ENCODE peak calls at places on chromosome 17, in four cellular contexts. I is IMR-90, F is H9, J is H1. T is an unnamed sample.

GRCh38 chr17:44932096-44932495 is 15.5 kb downstream of the KIF18B start:
- DNase-seq in I (no peak), F (no peak), J (no peak), T (no peak)

GRCh38 chr17:9693755-9694154 is 48.4 kb downstream of the USP43 start:
- DNase-seq in I (no peak), F (no peak), J (no peak), T (no peak)

GRCh38 chr17:17134051-17134951 is 71.8 kb downstream of the PLD6 start:
- DNase-seq in I (no peak), F (no peak), J (no peak), T (no peak)

GRCh38 chr17:56817066-56817465 is 16.7 kb downstream of the C17orf67 start:
- DNase-seq in I (no peak), F (no peak), J (no peak), T (no peak)

GRCh38 chr17:44159519-44160210 is 10.8 kb upstream of the ASB16 start:
- DNase-seq in I (peak; percentile 25), F (no peak), J (no peak), T (no peak)

GRCh38 chr17:47278561-47278960 is 24.9 kb downstream of the ITGB3 start:
- DNase-seq in I (no peak), F (no peak), J (no peak), T (no peak)

GRCh38 chr17:42233994-42234393 is 39.7 kb upstream of the GHDC start:
- DNase-seq in I (no peak), F (no peak), J (no peak), T (no peak)

GRCh38 chr17:1997146-1997586 is 28.0 kb downstream of the RTN4RL1 start:
- DNase-seq in I (no peak), F (no peak), J (no peak), T (no peak)

GRCh38 chr17:31535581-31535981 is 144.1 kb downstream of the RAB11FIP4 start:
- DNase-seq in I (no peak), F (peak; percentile 30), J (no peak), T (no peak)

GRCh38 chr17:78836420-78837021 is 4.1 kb downstream of the USP36 start:
- DNase-seq in I (no peak), F (no peak), J (no peak), T (no peak)

GRCh38 chr17:9140550-9141422 is 119.5 kb downstream of the NTN1 start:
- DNase-seq in I (no peak), F (no peak), J (no peak), T (no peak)

GRCh38 chr17:41891135-41892065 is 26.2 kb upstream of the KLHL11 start:
- DNase-seq in I (no peak), F (no peak), J (no peak), T (no peak)

GRCh38 chr17:2398655-2399571 is 1.9 kb downstream of the MNT start:
- DNase-seq in I (peak; percentile 78), F (peak; percentile 89), J (no peak), T (peak; percentile 89)

GRCh38 chr17:58176200-58176599 is 9.4 kb downstream of the OR4D2 start:
- DNase-seq in I (peak; percentile 25), F (no peak), J (no peak), T (peak; percentile 22)

GRCh38 chr17:78736526-78737079 is 45.5 kb downstream of the CYTH1 start:
- DNase-seq in I (no peak), F (peak; percentile 91), J (no peak), T (peak; percentile 72)

GRCh38 chr17:71192039-71192555 is 928.7 kb upstream of the SOX9 start:
- DNase-seq in I (no peak), F (no peak), J (no peak), T (no peak)

GRCh38 chr17:17770371-17771059 is 66.3 kb downstream of the SREBF1 start:
- DNase-seq in I (no peak), F (no peak), J (no peak), T (no peak)

GRCh38 chr17:39600469-39601009 is 7.2 kb downstream of the NEUROD2 start:
- DNase-seq in I (no peak), F (peak; percentile 43), J (no peak), T (no peak)

GRCh38 chr17:49551221-49552069 is 24.2 kb upstream of the NXPH3 start:
- DNase-seq in I (no peak), F (no peak), J (no peak), T (no peak)

GRCh38 chr17:2067559-2067958 is 12.7 kb downstream of the HIC1 start:
- DNase-seq in I (peak; percentile 56), F (no peak), J (no peak), T (no peak)

GRCh38 chr17:50953831-50954601 is 87.9 kb upstream of the TOB1 start:
- DNase-seq in I (peak; percentile 82), F (peak; percentile 93), J (no peak), T (peak; percentile 69)

GRCh38 chr17:75115545-75115944 is 5.8 kb downstream of the ARMC7 start:
- DNase-seq in I (no peak), F (no peak), J (no peak), T (no peak)

GRCh38 chr17:37697331-37697730 is 47.5 kb downstream of the HNF1B start:
- DNase-seq in I (no peak), F (no peak), J (no peak), T (no peak)

GRCh38 chr17:58373003-58373402 is 21.0 kb upstream of the SUPT4H1 start:
- DNase-seq in I (no peak), F (no peak), J (no peak), T (no peak)

GRCh38 chr17:15919466-15919865 is 25.5 kb upstream of the ADORA2B start:
- DNase-seq in I (no peak), F (no peak), J (no peak), T (no peak)

GRCh38 chr17:15917021-15917438 is 27.9 kb upstream of the ADORA2B start:
- DNase-seq in I (no peak), F (no peak), J (no peak), T (no peak)

GRCh38 chr17:15918661-15919259 is 26.2 kb upstream of the ADORA2B start:
- DNase-seq in I (no peak), F (no peak), J (no peak), T (no peak)

GRCh38 chr17:15917439-15918027 is 27.4 kb upstream of the ADORA2B start:
- DNase-seq in I (no peak), F (peak; percentile 72), J (no peak), T (no peak)

GRCh38 chr17:15918261-15918660 is 26.7 kb upstream of the ADORA2B start:
- DNase-seq in I (no peak), F (no peak), J (no peak), T (no peak)
- H4K8ac ChIP-seq in I (peak overlapping the region; percentile 26), F (no peak overlapping the region), J (peak overlapping the region; percentile 65), T (no peak overlapping the region)

GRCh38 chr17:4584125-4584834 is at the start of gene SMTNL2:
- DNase-seq in I (no peak), F (peak; percentile 68), J (no peak), T (no peak)
- H3K56ac ChIP-seq in I (no peak within 1 kb of the TSS), F (no peak within 1 kb of the TSS), J (no peak within 1 kb of the TSS), T (peak within 1 kb of the TSS; percentile 70)

GRCh38 chr17:67212231-67212630 is 32.8 kb downstream of the HELZ start:
- DNase-seq in I (peak; percentile 52), F (no peak), J (no peak), T (no peak)
- H3K79me1 ChIP-seq in I (peaks cover 28% of the 10 kb centered on the region), F (peaks cover 3% of the 10 kb centered on the region), J (peaks cover 3% of the 10 kb centered on the region), T (peaks cover 7% of the 10 kb centered on the region)

GRCh38 chr17:77419095-77419494 is 278.3 kb downstream of the SEC14L1 start:
- DNase-seq in I (no peak), F (no peak), J (no peak), T (no peak)
- H4K8ac ChIP-seq in I (no peak overlapping the region), F (no peak overlapping the region), J (peak overlapping the region; percentile 36), T (no peak overlapping the region)

DNA sequence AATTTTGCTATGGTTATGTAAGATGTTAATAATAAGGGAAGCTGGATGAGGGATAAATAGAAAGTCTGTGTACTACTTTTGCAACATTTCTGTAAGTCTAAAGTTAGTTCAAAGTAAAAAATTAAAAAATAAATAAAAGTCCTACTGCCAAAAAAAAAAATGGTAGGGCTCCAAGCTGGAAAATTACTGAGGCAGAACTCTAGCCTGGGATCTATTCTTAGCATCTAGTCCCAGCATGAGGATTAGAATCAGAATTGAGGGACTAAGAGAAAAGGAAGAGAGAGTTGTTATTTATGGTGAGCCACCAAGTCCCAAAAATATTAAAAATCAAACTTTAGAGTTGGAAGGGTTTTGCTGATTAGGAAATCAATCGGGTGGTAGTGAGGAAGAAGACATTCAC is 110.3 kb downstream of the CYB561 start:
- DNase-seq in I (no peak), F (no peak), J (no peak), T (no peak)
- H3K56ac ChIP-seq in I (no peak overlapping the region), F (no peak overlapping the region), J (no peak overlapping the region), T (no peak overlapping the region)

GRCh38 chr17:28253663-28254062 is 65.3 kb upstream of the TMEM97 start:
- DNase-seq in I (no peak), F (no peak), J (no peak), T (no peak)
- H3K79me1 ChIP-seq in I (no peaks in the 10 kb centered on the region), F (no peaks in the 10 kb centered on the region), J (no peaks in the 10 kb centered on the region), T (no peaks in the 10 kb centered on the region)

DNA sequence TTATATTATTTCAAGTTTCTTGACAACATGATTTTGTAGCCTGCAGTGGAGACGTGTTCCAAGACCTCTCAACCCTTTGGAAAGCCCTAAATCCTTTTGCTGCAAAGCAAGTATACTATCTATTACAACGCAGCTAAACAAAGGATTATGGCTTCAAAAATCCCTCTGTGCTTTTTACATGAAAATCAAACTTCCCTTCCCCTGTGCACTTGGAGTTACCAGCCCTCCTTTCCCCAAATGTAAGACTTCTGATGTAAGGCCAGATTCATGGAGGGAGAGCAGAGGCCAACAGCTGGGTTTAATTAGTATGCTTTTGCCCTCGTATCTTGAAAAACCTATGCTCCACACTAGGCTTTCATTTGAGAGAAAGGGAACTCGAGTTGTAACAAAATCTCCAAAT is 77.6 kb upstream of the SMIM36 start:
- DNase-seq in I (peak; percentile 40), F (no peak), J (no peak), T (no peak)
- H4K8ac ChIP-seq in I (peak overlapping the region; percentile 31), F (no peak overlapping the region), J (no peak overlapping the region), T (no peak overlapping the region)

GRCh38 chr17:36632916-36633846 is 31.8 kb downstream of the MRM1 start:
- DNase-seq in I (no peak), F (peak; percentile 70), J (no peak), T (peak; percentile 77)
- H3K56ac ChIP-seq in I (no peak overlapping the region), F (no peak overlapping the region), J (no peak overlapping the region), T (peak overlapping the region; percentile 77)

GRCh38 chr17:82050761-82051641 is 610 bp downstream of the RFNG start:
- DNase-seq in I (no peak), F (no peak), J (no peak), T (no peak)

GRCh38 chr17:82053556-82054263 is 2.0 kb downstream of the GPS1 start:
- DNase-seq in I (no peak), F (no peak), J (no peak), T (no peak)

GRCh38 chr17:82051776-82052637 is at the start of the genes GPS1 and RFNG:
- DNase-seq in I (peak; percentile 16), F (peak; percentile 75), J (no peak), T (peak; percentile 53)

GRCh38 chr17:82053130-82053529 is 1.4 kb downstream of the GPS1 start:
- DNase-seq in I (no peak), F (no peak), J (no peak), T (no peak)

GRCh38 chr17:82052638-82053059 is 951 bp downstream of the GPS1 start:
- DNase-seq in I (no peak), F (no peak), J (no peak), T (no peak)
- H3K79me1 ChIP-seq in I (peaks cover 16% of the 10 kb centered on the region), F (peaks cover 2% of the 10 kb centered on the region), J (peaks cover 6% of the 10 kb centered on the region), T (peaks cover 3% of the 10 kb centered on the region)